ENCODE peak calls at places on chromosomes 11 and 22, in ten cellular contexts. P is heart right ventricle; H is OCI-LY7; S is HCT116; J is small intestine; F is effector memory CD4-positive, alpha-beta T cell; M is neural progenitor cell; U is uterus; T is mesendoderm; X is right cardiac atrium. Q is an unnamed sample.
A peak's percentile ranks its signal among the peaks of the same experiment; 100 is the strongest.

GRCh38 chr11:819943-820649 is 1.4 kb downstream of the PNPLA2 start:
- DNase-seq in P (peak; percentile 91), H (peak; percentile 92), S (peak; percentile 85), J (peak; percentile 97), F (peak; percentile 93), M (peak; percentile 82), U (peak; percentile 86), T (peak; percentile 85), X (peak; percentile 87), Q (peak; percentile 96)

GRCh38 chr11:8234910-8235309 is 28.8 kb downstream of the LMO1 start:
- DNase-seq in P (no peak), H (no peak), S (no peak), J (no peak), F (no peak), M (no peak), U (no peak), T (no peak), X (no peak), Q (no peak)

GRCh38 chr22:29635734-29636357 is 32.4 kb downstream of the NF2 start:
- DNase-seq in P (no peak), H (peak; percentile 58), S (peak; percentile 34), J (peak; percentile 48), F (no peak), M (peak; percentile 51), U (no peak), T (peak; percentile 69), X (no peak), Q (no peak)

GRCh38 chr11:28913883-28914282 is 805.7 kb downstream of the METTL15 start:
- DNase-seq in P (no peak), H (no peak), S (no peak), J (no peak), F (no peak), M (no peak), U (no peak), T (no peak), X (no peak), Q (no peak)

GRCh38 chr11:1129143-1129665 is 28.5 kb upstream of the MUC5AC start:
- DNase-seq in P (no peak), H (no peak), S (no peak), J (no peak), F (no peak), M (no peak), U (no peak), T (no peak), X (no peak), Q (no peak)

GRCh38 chr11:12817681-12818332 is 143.6 kb downstream of the TEAD1 start:
- DNase-seq in P (no peak), H (no peak), S (no peak), J (no peak), F (no peak), M (no peak), U (no peak), T (no peak), X (no peak), Q (no peak)

GRCh38 chr22:17381237-17381913 is 12.1 kb downstream of the CECR2 start:
- DNase-seq in P (no peak), H (no peak), S (no peak), J (no peak), F (no peak), M (peak; percentile 26), U (no peak), T (peak; percentile 74), X (no peak), Q (no peak)

GRCh38 chr22:40685406-40685805 is 6.1 kb downstream of the MCHR1 start:
- DNase-seq in P (no peak), H (no peak), S (no peak), J (peak; percentile 29), F (no peak), M (no peak), U (no peak), T (no peak), X (no peak), Q (no peak)

GRCh38 chr11:70158201-70158600 is 44.9 kb upstream of the FADD start:
- DNase-seq in P (no peak), H (no peak), S (peak; percentile 13), J (no peak), F (no peak), M (peak; percentile 83), U (peak; percentile 28), T (peak; percentile 77), X (no peak), Q (no peak)

GRCh38 chr11:70158757-70159389 is 44.2 kb upstream of the FADD start:
- DNase-seq in P (no peak), H (no peak), S (no peak), J (no peak), F (no peak), M (no peak), U (no peak), T (no peak), X (no peak), Q (no peak)

GRCh38 chr11:70155386-70155785 is 47.7 kb upstream of the FADD start:
- DNase-seq in P (no peak), H (no peak), S (no peak), J (no peak), F (no peak), M (no peak), U (no peak), T (no peak), X (no peak), Q (no peak)

GRCh38 chr11:70153133-70153727 is 49.9 kb upstream of the FADD start:
- DNase-seq in P (no peak), H (no peak), S (no peak), J (no peak), F (no peak), M (no peak), U (no peak), T (no peak), X (no peak), Q (no peak)

DNA sequence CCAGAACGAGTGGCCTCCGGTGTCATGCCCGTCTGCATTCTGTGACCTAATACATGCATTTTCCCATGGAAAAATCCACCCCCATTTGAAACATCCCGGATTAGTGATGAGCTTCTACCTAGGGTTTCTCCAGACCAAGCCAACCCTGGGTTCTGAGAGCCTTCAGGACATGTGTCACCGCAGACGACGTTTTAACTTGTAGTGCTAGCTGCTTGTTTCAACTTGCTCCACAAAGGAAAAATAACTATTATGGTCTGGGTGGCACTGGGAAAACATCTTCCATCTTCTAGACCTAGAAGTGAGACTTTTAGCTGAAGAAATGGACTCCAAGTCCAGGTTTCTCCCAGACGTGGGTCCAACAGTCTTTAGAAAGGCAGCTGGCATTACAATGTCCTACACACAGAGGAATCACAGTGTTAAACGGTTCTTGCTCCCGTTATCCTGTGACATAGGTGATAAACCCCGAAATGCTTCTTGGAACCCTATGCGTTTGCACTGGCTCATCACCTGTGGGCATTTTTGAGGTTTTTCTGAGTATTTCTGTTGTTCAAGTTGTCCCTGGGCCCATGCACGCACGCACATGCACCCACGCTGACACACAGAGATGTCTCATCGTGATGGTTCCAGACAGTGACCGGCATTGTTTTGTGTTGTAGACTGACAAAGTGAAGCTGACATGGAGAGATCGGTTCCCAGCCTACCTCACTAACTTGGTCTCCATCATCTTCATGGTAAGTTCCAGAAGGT is 46.6 kb upstream of the FADD start:
- DNase-seq in P (no peak), H (no peak), S (no peak), J (no peak), F (no peak), M (no peak), U (no peak), T (no peak), X (no peak), Q (no peak)
- H3K4me1 ChIP-seq in P (no peaks in the 10 kb centered on the region), H (no peaks in the 10 kb centered on the region), S (peaks cover 32% of the 10 kb centered on the region), J (no peaks in the 10 kb centered on the region), F (no peaks in the 10 kb centered on the region), M (no peaks in the 10 kb centered on the region), U (no peaks in the 10 kb centered on the region), T (no peaks in the 10 kb centered on the region), X (no peaks in the 10 kb centered on the region), Q (no peaks in the 10 kb centered on the region)

GRCh38 chr11:33696411-33696810 is 4.2 kb downstream of the C11orf91 start:
- DNase-seq in P (no peak), H (peak; percentile 46), S (no peak), J (no peak), F (no peak), M (no peak), U (no peak), T (no peak), X (no peak), Q (no peak)
- H3K4me1 ChIP-seq in P (peaks cover 84% of the 10 kb centered on the region), H (peaks cover 16% of the 10 kb centered on the region), S (peaks cover 71% of the 10 kb centered on the region), J (peaks cover 3% of the 10 kb centered on the region), F (peaks cover 10% of the 10 kb centered on the region), M (peaks cover 30% of the 10 kb centered on the region), U (no peaks in the 10 kb centered on the region), T (peaks cover 14% of the 10 kb centered on the region), X (peaks cover 16% of the 10 kb centered on the region), Q (peaks cover 19% of the 10 kb centered on the region)

GRCh38 chr11:34242037-34242625 is 115.7 kb downstream of the ABTB2 start:
- DNase-seq in P (no peak), H (no peak), S (no peak), J (peak; percentile 88), F (no peak), M (no peak), U (no peak), T (no peak), X (peak; percentile 48), Q (no peak)

GRCh38 chr11:34245043-34245442 is 112.8 kb downstream of the ABTB2 start:
- DNase-seq in P (no peak), H (no peak), S (no peak), J (no peak), F (no peak), M (no peak), U (no peak), T (no peak), X (no peak), Q (no peak)

GRCh38 chr11:34239465-34240149 is 118.2 kb downstream of the ABTB2 start:
- DNase-seq in P (no peak), H (peak; percentile 30), S (no peak), J (no peak), F (no peak), M (no peak), U (no peak), T (no peak), X (no peak), Q (no peak)

GRCh38 chr11:34240150-34240494 is 117.7 kb downstream of the ABTB2 start:
- DNase-seq in P (no peak), H (no peak), S (no peak), J (no peak), F (no peak), M (no peak), U (no peak), T (peak; percentile 36), X (no peak), Q (no peak)

GRCh38 chr11:34243620-34244493 is 114.0 kb downstream of the ABTB2 start:
- DNase-seq in P (no peak), H (no peak), S (peak; percentile 71), J (peak; percentile 99), F (no peak), M (no peak), U (no peak), T (peak; percentile 86), X (no peak), Q (peak; percentile 71)
- H3K4me1 ChIP-seq in P (peaks cover 24% of the 10 kb centered on the region), H (peaks cover 22% of the 10 kb centered on the region), S (peaks cover 75% of the 10 kb centered on the region), J (peaks cover 9% of the 10 kb centered on the region), F (peaks cover 13% of the 10 kb centered on the region), M (peaks cover 11% of the 10 kb centered on the region), U (no peaks in the 10 kb centered on the region), T (peaks cover 12% of the 10 kb centered on the region), X (peaks cover 13% of the 10 kb centered on the region), Q (peaks cover 2% of the 10 kb centered on the region)

GRCh38 chr11:11400121-11400520 is 47.1 kb upstream of the CSNK2A3 start:
- DNase-seq in P (no peak), H (no peak), S (no peak), J (no peak), F (no peak), M (no peak), U (no peak), T (no peak), X (no peak), Q (no peak)

GRCh38 chr11:11403763-11404725 is 51.0 kb upstream of the CSNK2A3 start:
- DNase-seq in P (peak; percentile 52), H (no peak), S (no peak), J (no peak), F (no peak), M (peak; percentile 38), U (no peak), T (peak; percentile 43), X (no peak), Q (no peak)

GRCh38 chr11:11406652-11407051 is 53.6 kb upstream of the CSNK2A3 start:
- DNase-seq in P (no peak), H (no peak), S (no peak), J (no peak), F (no peak), M (no peak), U (no peak), T (no peak), X (no peak), Q (no peak)

GRCh38 chr11:11400635-11401232 is 47.7 kb upstream of the CSNK2A3 start:
- DNase-seq in P (no peak), H (peak; percentile 11), S (peak; percentile 12), J (peak; percentile 8), F (no peak), M (peak; percentile 52), U (no peak), T (peak; percentile 72), X (no peak), Q (no peak)

DNA sequence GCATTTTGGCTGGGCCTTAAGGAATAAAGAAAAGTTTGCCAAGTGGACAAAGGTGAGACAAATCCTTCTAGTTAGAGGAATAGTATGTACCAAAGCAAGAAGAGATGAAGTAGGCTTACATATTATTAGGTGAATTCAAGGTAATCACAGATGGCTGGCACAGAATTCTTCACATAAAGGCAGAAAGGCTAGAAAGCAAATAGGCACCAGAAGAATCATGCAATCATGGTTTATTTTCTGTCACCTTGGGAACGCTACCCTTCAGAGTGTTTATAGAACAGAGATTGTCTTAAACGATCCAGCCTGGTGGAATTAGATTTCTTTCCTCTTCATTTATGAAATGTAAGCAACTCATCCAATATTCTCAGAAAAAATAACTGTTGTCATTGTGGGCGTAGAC is 48.9 kb upstream of the CSNK2A3 start:
- DNase-seq in P (no peak), H (no peak), S (no peak), J (no peak), F (no peak), M (no peak), U (no peak), T (no peak), X (no peak), Q (no peak)
- H3K4me1 ChIP-seq in P (peaks cover 27% of the 10 kb centered on the region), H (no peaks in the 10 kb centered on the region), S (no peaks in the 10 kb centered on the region), J (no peaks in the 10 kb centered on the region), F (no peaks in the 10 kb centered on the region), M (peaks cover 6% of the 10 kb centered on the region), U (peaks cover 6% of the 10 kb centered on the region), T (peaks cover 7% of the 10 kb centered on the region), X (peaks cover 8% of the 10 kb centered on the region), Q (peaks cover 5% of the 10 kb centered on the region)